ENCODE peak calls at places on chromosomes 13 and 19, in four cellular contexts. Q is tibial nerve, G is SK-N-SH, T is hepatocyte. S is an unnamed sample. For H3K4me1 and H3K9me3, the result is how much of the 10 kb centered on the place peaks cover.

GRCh38 chr19:30314056-30314804 is 58.0 kb upstream of the ZNF536 start:
- DNase-seq in Q (peak), G (no peak), T (peak), S (peak)

GRCh38 chr13:111397202-111397880 is 76.9 kb downstream of the TEX29 start:
- DNase-seq in Q (no peak), T (no peak), G (no peak), S (no peak)

GRCh38 chr19:28010656-28011055 is 1202.3 kb downstream of the UQCRFS1 start:
- DNase-seq in T (peak), G (no peak), Q (no peak), S (no peak)

GRCh38 chr13:102580552-102581169 is 16.1 kb upstream of the TPP2 start:
- DNase-seq in T (peak), Q (no peak), G (peak), S (no peak)

GRCh38 chr19:18298601-18299000 is 17.2 kb upstream of the JUND start:
- DNase-seq in G (no peak), T (no peak), Q (no peak), S (no peak)

GRCh38 chr19:18590273-18591272 is 2.0 kb downstream of the REX1BD start:
- DNase-seq in T (peak), Q (peak), G (peak), S (peak)

GRCh38 chr13:65555973-65556372 is 1674.2 kb downstream of the PCDH9 start:
- DNase-seq in Q (no peak), T (no peak), G (peak), S (no peak)

GRCh38 chr13:22461854-22462565 is 718.8 kb upstream of the SGCG start:
- DNase-seq in Q (no peak), T (no peak), G (no peak), S (no peak)

GRCh38 chr19:13899912-13900584 is 5.9 kb downstream of the BRME1 start:
- DNase-seq in T (no peak), Q (peak), G (no peak), S (no peak)

GRCh38 chr19:39297931-39298634 is 1.9 kb downstream of the IFNL1 start:
- DNase-seq in Q (no peak), T (no peak), G (no peak), S (no peak)

GRCh38 chr13:103351035-103351828 is 285.0 kb upstream of the SLC10A2 start:
- DNase-seq in Q (no peak), T (peak), G (no peak), S (peak)

GRCh38 chr13:66618702-66619101 is 611.4 kb downstream of the PCDH9 start:
- DNase-seq in Q (no peak), T (peak), G (peak), S (no peak)

GRCh38 chr13:91384891-91385290 is 13.5 kb upstream of the GPC5 start:
- DNase-seq in T (no peak), G (no peak), Q (no peak), S (no peak)

GRCh38 chr19:50416034-50416814 is 2.5 kb upstream of the SPIB start:
- DNase-seq in T (peak), G (no peak), Q (no peak), S (no peak)

GRCh38 chr13:21326155-21327030 is 132.7 kb downstream of the ZDHHC20 start:
- DNase-seq in T (peak), G (peak), Q (no peak), S (peak)

GRCh38 chr19:10682397-10683063 is 18.7 kb upstream of the QTRT1 start:
- DNase-seq in T (no peak), Q (no peak), G (no peak), S (no peak)

GRCh38 chr19:47545061-47545948 is 27.6 kb downstream of the ZNF541 start:
- DNase-seq in T (no peak), G (no peak), Q (no peak), S (no peak)

DNA sequence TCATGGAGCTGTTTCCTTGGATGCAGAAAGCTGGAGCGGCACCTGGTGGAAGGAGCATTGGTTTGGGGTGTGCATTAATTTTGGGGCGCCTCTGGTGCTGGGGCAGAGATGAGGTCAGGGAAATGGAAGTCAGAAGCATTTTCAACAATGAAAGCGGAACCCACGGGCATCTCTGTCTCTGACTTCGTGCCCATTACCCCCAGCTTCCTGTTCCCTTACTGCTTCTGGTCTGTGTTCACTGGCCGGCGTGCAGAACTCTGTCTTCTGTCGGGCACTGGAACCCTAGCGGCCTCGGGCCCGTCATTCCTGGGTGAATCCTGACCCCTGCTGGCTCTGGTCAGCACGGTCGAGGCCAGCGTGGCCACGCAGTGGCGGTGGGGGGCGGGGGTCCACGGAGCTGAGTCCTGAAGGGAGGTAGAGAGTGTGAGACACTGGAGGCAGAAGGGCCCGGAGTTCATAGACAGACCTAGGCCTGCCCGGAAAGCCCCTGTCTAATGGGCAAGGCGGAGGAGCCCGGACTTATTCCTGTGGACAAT is 7.9 kb upstream of the LINGO3 start:
- DNase-seq in T (peak), G (peak), Q (peak), S (no peak)
- TF ChIP-seq CTCF in T (peak), G (peak), Q (peak), S (peak)

GRCh38 chr13:95902736-95903135 is 150.5 kb downstream of the UGGT2 start:
- DNase-seq in T (no peak), G (no peak), Q (no peak), S (no peak)
- H3K4me1 ChIP-seq in T (under half), G (under half), Q (under half), S (under half)

GRCh38 chr19:58063712-58064111 is 4.6 kb downstream of the ZNF135 start:
- DNase-seq in T (no peak), Q (no peak), G (no peak), S (no peak)

GRCh38 chr19:58067240-58067912 is 8.3 kb downstream of the ZNF135 start:
- DNase-seq in Q (no peak), G (no peak), T (no peak), S (no peak)
- H3K9me3 ChIP-seq in Q (half or more), G (under half), T (under half), S (under half)

GRCh38 chr19:42290523-42291436 is 11.2 kb upstream of the PRR19 start:
- DNase-seq in G (peak), T (no peak), Q (no peak), S (peak)
- TF ChIP-seq CTCF in G (peak), T (peak), Q (peak), S (peak)

GRCh38 chr19:4379383-4380253 is 20.7 kb downstream of the SH3GL1 start:
- DNase-seq in G (peak), T (no peak), Q (no peak), S (no peak)
- H3K4me1 ChIP-seq in G (under half), T (under half), Q (under half), S (under half)

GRCh38 chr19:36916991-36917390 is 859 bp downstream of the ZNF568 start:
- DNase-seq in T (no peak), G (peak), Q (no peak), S (no peak)

GRCh38 chr19:36915992-36916830 is at the start of the genes ZNF568 and ZNF829:
- DNase-seq in T (peak), Q (peak), G (peak), S (no peak)

DNA sequence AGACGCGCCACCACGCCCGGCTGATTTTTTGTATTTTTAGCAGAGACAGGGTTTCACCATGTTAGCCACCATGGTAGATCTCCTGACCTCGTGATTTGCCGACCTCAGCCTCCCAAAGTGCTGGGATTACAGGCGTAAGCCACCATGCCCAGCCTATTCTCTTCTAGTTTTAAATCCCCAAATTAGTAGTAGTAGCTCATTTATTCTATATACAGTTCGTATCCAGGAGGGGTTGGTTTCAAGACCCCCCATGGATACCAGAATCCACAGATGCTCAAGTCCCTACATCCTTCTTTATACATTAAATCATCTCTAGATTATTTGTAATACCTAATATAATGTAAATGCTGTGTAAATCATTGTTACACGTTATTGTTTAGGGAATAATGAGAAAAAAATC is 2.0 kb downstream of the ZNF568 start:
- DNase-seq in G (no peak), Q (no peak), T (no peak), S (no peak)
- H3K9me3 ChIP-seq in G (under half), Q (under half), T (under half), S (under half)

DNA sequence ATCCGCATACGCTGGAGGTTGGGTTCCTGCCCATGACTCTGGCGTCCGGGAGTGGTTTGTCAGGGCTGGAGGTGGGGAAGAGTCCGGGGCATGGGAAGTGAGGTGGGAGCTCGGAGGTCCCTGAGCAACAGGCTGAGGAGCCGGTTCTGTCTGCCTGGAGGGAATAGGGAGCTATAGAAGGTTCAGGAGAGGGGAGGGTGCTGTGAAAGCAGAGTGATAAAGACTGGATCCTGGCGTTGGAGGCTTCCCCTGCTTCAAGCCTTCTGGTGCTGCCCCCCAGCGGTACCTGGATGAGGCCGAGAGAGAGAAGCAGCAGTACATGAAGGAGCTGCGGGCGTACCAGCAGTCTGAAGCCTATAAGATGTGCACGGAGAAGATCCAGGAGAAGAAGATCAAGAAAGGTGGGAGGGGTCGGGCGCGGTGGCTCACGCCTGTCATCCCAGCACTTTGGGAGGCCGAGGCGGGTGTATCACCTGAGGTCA is 2.6 kb downstream of the HMG20B start:
- DNase-seq in Q (no peak), G (peak), T (no peak), S (peak)
- TF ChIP-seq CTCF in Q (no peak), G (no peak), T (peak), S (no peak)

GRCh38 chr13:40404967-40405716 is 261.3 kb downstream of the FOXO1 start:
- DNase-seq in G (no peak), T (no peak), Q (no peak), S (no peak)

GRCh38 chr13:40403509-40404241 is 262.8 kb downstream of the FOXO1 start:
- DNase-seq in Q (no peak), T (no peak), G (no peak), S (no peak)

GRCh38 chr13:40402931-40403412 is 263.5 kb downstream of the FOXO1 start:
- DNase-seq in G (no peak), T (no peak), Q (no peak), S (peak)

GRCh38 chr13:40406405-40407138 is 259.9 kb downstream of the FOXO1 start:
- DNase-seq in G (no peak), Q (no peak), T (peak), S (peak)

DNA sequence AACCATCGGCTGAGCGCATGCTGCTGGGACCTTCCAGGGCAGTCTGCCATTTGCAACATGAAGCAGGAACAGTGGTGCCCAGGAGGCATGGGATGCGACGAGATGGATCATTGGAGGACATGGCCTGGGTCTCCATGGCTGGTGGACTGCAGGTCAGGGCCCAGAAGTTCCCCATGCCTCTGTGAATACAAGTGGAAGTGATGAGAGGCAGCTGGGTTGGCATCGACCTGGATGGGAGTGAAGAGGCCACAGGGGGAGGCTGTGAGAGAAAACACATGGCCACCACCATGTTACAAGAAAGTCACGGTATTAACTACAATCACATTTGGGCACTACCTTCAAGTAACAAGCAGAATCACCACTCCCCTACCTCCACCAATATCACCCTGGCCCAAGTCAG is 262.0 kb downstream of the FOXO1 start:
- DNase-seq in T (no peak), G (no peak), Q (no peak), S (no peak)
- H3K4me1 ChIP-seq in T (under half), G (under half), Q (under half), S (under half)

GRCh38 chr19:5904302-5905071 is at the start of gene VMAC:
- DNase-seq in T (peak), G (peak), Q (peak), S (peak)
- H3K9me3 ChIP-seq in T (under half), G (under half), Q (under half), S (under half)